ENCODE peak calls at places on chromosomes 11 and 22, in six cellular contexts. One of them, this sample, is unnamed.
A peak's percentile ranks its signal among the peaks of the same experiment; 100 is the strongest.

GRCh38 chr11:135037828-135038227 is 625.8 kb upstream of the B3GAT1 start:
- DNase-seq in ovary: no peak
- DNase-seq in GM23338: no peak
- DNase-seq in CD8-positive, alpha-beta T cell: no peak
- DNase-seq in astrocyte of the spinal cord: no peak
- DNase-seq in cardiac fibroblast: no peak
- DNase-seq in this sample: no peak

GRCh38 chr11:71356904-71357303 is 91.3 kb downstream of the DHCR7 start:
- DNase-seq in GM23338: no peak
- DNase-seq in CD8-positive, alpha-beta T cell: no peak
- DNase-seq in cardiac fibroblast: no peak
- DNase-seq in astrocyte of the spinal cord: no peak
- DNase-seq in ovary: no peak
- DNase-seq in this sample: no peak

GRCh38 chr11:134819026-134819425 is 407.0 kb upstream of the B3GAT1 start:
- DNase-seq in cardiac fibroblast: no peak
- DNase-seq in astrocyte of the spinal cord: no peak
- DNase-seq in CD8-positive, alpha-beta T cell: no peak
- DNase-seq in ovary: no peak
- DNase-seq in GM23338: peak; percentile 67
- DNase-seq in this sample: no peak

GRCh38 chr22:28008649-28009048 is 89.6 kb upstream of the PITPNB start:
- DNase-seq in ovary: no peak
- DNase-seq in CD8-positive, alpha-beta T cell: no peak
- DNase-seq in GM23338: no peak
- DNase-seq in astrocyte of the spinal cord: no peak
- DNase-seq in cardiac fibroblast: no peak
- DNase-seq in this sample: no peak

GRCh38 chr11:12455938-12456337 is 78.6 kb downstream of the PARVA start:
- DNase-seq in CD8-positive, alpha-beta T cell: no peak
- DNase-seq in GM23338: no peak
- DNase-seq in ovary: no peak
- DNase-seq in astrocyte of the spinal cord: peak; percentile 50
- DNase-seq in cardiac fibroblast: peak; percentile 75
- DNase-seq in this sample: peak; percentile 66

GRCh38 chr11:36817336-36817965 is 219.4 kb upstream of the RAG2 start:
- DNase-seq in CD8-positive, alpha-beta T cell: no peak
- DNase-seq in GM23338: no peak
- DNase-seq in astrocyte of the spinal cord: no peak
- DNase-seq in ovary: no peak
- DNase-seq in cardiac fibroblast: peak; percentile 6
- DNase-seq in this sample: peak; percentile 4

GRCh38 chr11:47412152-47412746 is 3.9 kb downstream of the SLC39A13 start:
- DNase-seq in cardiac fibroblast: peak; percentile 57
- DNase-seq in ovary: no peak
- DNase-seq in CD8-positive, alpha-beta T cell: no peak
- DNase-seq in astrocyte of the spinal cord: no peak
- DNase-seq in GM23338: peak; percentile 85
- DNase-seq in this sample: peak; percentile 39

GRCh38 chr11:110838808-110839207 is 126.6 kb upstream of the ARHGAP20 start:
- DNase-seq in ovary: no peak
- DNase-seq in CD8-positive, alpha-beta T cell: no peak
- DNase-seq in cardiac fibroblast: no peak
- DNase-seq in GM23338: no peak
- DNase-seq in astrocyte of the spinal cord: no peak
- DNase-seq in this sample: no peak

GRCh38 chr11:75524576-75525432 is 937 bp downstream of the GDPD5 start:
- DNase-seq in CD8-positive, alpha-beta T cell: no peak
- DNase-seq in astrocyte of the spinal cord: no peak
- DNase-seq in GM23338: peak; percentile 46
- DNase-seq in cardiac fibroblast: peak; percentile 18
- DNase-seq in ovary: peak; percentile 30
- DNase-seq in this sample: peak; percentile 35

GRCh38 chr11:61160487-61161189 is 588 bp downstream of the VPS37C start:
- DNase-seq in ovary: no peak
- DNase-seq in GM23338: no peak
- DNase-seq in CD8-positive, alpha-beta T cell: no peak
- DNase-seq in astrocyte of the spinal cord: no peak
- DNase-seq in cardiac fibroblast: peak; percentile 21
- DNase-seq in this sample: no peak

GRCh38 chr11:69995697-69996096 is 82.4 kb upstream of the ANO1 start:
- DNase-seq in GM23338: no peak
- DNase-seq in cardiac fibroblast: no peak
- DNase-seq in astrocyte of the spinal cord: no peak
- DNase-seq in CD8-positive, alpha-beta T cell: no peak
- DNase-seq in ovary: no peak
- DNase-seq in this sample: no peak

GRCh38 chr11:40867991-40868685 is 591.3 kb downstream of the LRRC4C start:
- DNase-seq in cardiac fibroblast: no peak
- DNase-seq in astrocyte of the spinal cord: no peak
- DNase-seq in GM23338: no peak
- DNase-seq in CD8-positive, alpha-beta T cell: no peak
- DNase-seq in ovary: no peak
- DNase-seq in this sample: no peak

GRCh38 chr11:61919113-61919840 is 1.9 kb upstream of the RAB3IL1 start:
- DNase-seq in GM23338: no peak
- DNase-seq in ovary: no peak
- DNase-seq in CD8-positive, alpha-beta T cell: no peak
- DNase-seq in cardiac fibroblast: no peak
- DNase-seq in astrocyte of the spinal cord: no peak
- DNase-seq in this sample: no peak

GRCh38 chr22:20066617-20067383 is 13.2 kb upstream of the DGCR8 start:
- DNase-seq in CD8-positive, alpha-beta T cell: no peak
- DNase-seq in ovary: no peak
- DNase-seq in cardiac fibroblast: no peak
- DNase-seq in astrocyte of the spinal cord: no peak
- DNase-seq in GM23338: no peak
- DNase-seq in this sample: no peak

GRCh38 chr22:39731881-39732555 is 161.5 kb downstream of the CACNA1I start:
- DNase-seq in CD8-positive, alpha-beta T cell: no peak
- DNase-seq in cardiac fibroblast: no peak
- DNase-seq in ovary: no peak
- DNase-seq in astrocyte of the spinal cord: no peak
- DNase-seq in GM23338: peak; percentile 35
- DNase-seq in this sample: no peak

GRCh38 chr11:69060806-69061712 is 12.3 kb downstream of the TPCN2 start:
- DNase-seq in ovary: no peak
- DNase-seq in GM23338: no peak
- DNase-seq in CD8-positive, alpha-beta T cell: no peak
- DNase-seq in astrocyte of the spinal cord: no peak
- DNase-seq in cardiac fibroblast: no peak
- DNase-seq in this sample: no peak

GRCh38 chr22:45671783-45672563 is at the start of gene ATXN10:
- DNase-seq in GM23338: no peak
- DNase-seq in ovary: peak; percentile 70
- DNase-seq in astrocyte of the spinal cord: peak; percentile 76
- DNase-seq in CD8-positive, alpha-beta T cell: peak; percentile 41
- DNase-seq in cardiac fibroblast: peak; percentile 70
- DNase-seq in this sample: peak; percentile 79

GRCh38 chr11:64553554-64554201 is 37.3 kb upstream of the SLC22A12 start:
- DNase-seq in astrocyte of the spinal cord: peak; percentile 42
- DNase-seq in cardiac fibroblast: peak; percentile 66
- DNase-seq in CD8-positive, alpha-beta T cell: peak; percentile 42
- DNase-seq in ovary: peak; percentile 67
- DNase-seq in GM23338: peak; percentile 86
- DNase-seq in this sample: peak; percentile 46

GRCh38 chr11:16926868-16927267 is 87.3 kb downstream of the PLEKHA7 start:
- DNase-seq in CD8-positive, alpha-beta T cell: no peak
- DNase-seq in GM23338: peak; percentile 56
- DNase-seq in cardiac fibroblast: no peak
- DNase-seq in astrocyte of the spinal cord: no peak
- DNase-seq in ovary: no peak
- DNase-seq in this sample: no peak

GRCh38 chr11:119835804-119836203 is 106.8 kb upstream of the NECTIN1 start:
- DNase-seq in ovary: no peak
- DNase-seq in GM23338: no peak
- DNase-seq in CD8-positive, alpha-beta T cell: no peak
- DNase-seq in astrocyte of the spinal cord: no peak
- DNase-seq in cardiac fibroblast: no peak
- DNase-seq in this sample: no peak

GRCh38 chr11:1854132-1854948 is 1.5 kb downstream of the LSP1 start:
- DNase-seq in CD8-positive, alpha-beta T cell: no peak
- DNase-seq in GM23338: no peak
- DNase-seq in ovary: no peak
- DNase-seq in cardiac fibroblast: no peak
- DNase-seq in astrocyte of the spinal cord: no peak
- DNase-seq in this sample: no peak

GRCh38 chr11:60767388-60767811 is 10.7 kb downstream of the MS4A15 start:
- DNase-seq in GM23338: peak; percentile 83
- DNase-seq in ovary: no peak
- DNase-seq in cardiac fibroblast: no peak
- DNase-seq in astrocyte of the spinal cord: no peak
- DNase-seq in CD8-positive, alpha-beta T cell: no peak
- DNase-seq in this sample: no peak

GRCh38 chr11:113014262-113014661 is 53.0 kb downstream of the NCAM1 start:
- DNase-seq in ovary: no peak
- DNase-seq in CD8-positive, alpha-beta T cell: no peak
- DNase-seq in astrocyte of the spinal cord: no peak
- DNase-seq in GM23338: no peak
- DNase-seq in cardiac fibroblast: no peak
- DNase-seq in this sample: peak; percentile 21

GRCh38 chr11:86802146-86802545 is 1.8 kb downstream of the PRSS23 start:
- DNase-seq in astrocyte of the spinal cord: no peak
- DNase-seq in cardiac fibroblast: peak; percentile 28
- DNase-seq in ovary: no peak
- DNase-seq in GM23338: no peak
- DNase-seq in CD8-positive, alpha-beta T cell: no peak
- DNase-seq in this sample: no peak

GRCh38 chr11:13076961-13077360 is 67.8 kb downstream of the RASSF10 start:
- DNase-seq in ovary: no peak
- DNase-seq in GM23338: no peak
- DNase-seq in astrocyte of the spinal cord: no peak
- DNase-seq in CD8-positive, alpha-beta T cell: no peak
- DNase-seq in cardiac fibroblast: no peak
- DNase-seq in this sample: no peak

GRCh38 chr11:35380603-35381002 is 38.8 kb downstream of the SLC1A2 start:
- DNase-seq in GM23338: no peak
- DNase-seq in CD8-positive, alpha-beta T cell: no peak
- DNase-seq in astrocyte of the spinal cord: no peak
- DNase-seq in ovary: no peak
- DNase-seq in cardiac fibroblast: peak; percentile 30
- DNase-seq in this sample: no peak

GRCh38 chr11:63804259-63804658 is 9.0 kb upstream of the SPINDOC start:
- DNase-seq in CD8-positive, alpha-beta T cell: no peak
- DNase-seq in astrocyte of the spinal cord: no peak
- DNase-seq in ovary: no peak
- DNase-seq in GM23338: no peak
- DNase-seq in cardiac fibroblast: no peak
- DNase-seq in this sample: no peak

GRCh38 chr11:76578655-76579046 is 91.9 kb downstream of the LRRC32 start:
- DNase-seq in ovary: no peak
- DNase-seq in astrocyte of the spinal cord: peak; percentile 43
- DNase-seq in CD8-positive, alpha-beta T cell: no peak
- DNase-seq in cardiac fibroblast: peak; percentile 72
- DNase-seq in GM23338: peak; percentile 39
- DNase-seq in this sample: no peak

GRCh38 chr11:97865424-97866012 is 1155.2 kb upstream of the CNTN5 start:
- DNase-seq in cardiac fibroblast: no peak
- DNase-seq in ovary: no peak
- DNase-seq in CD8-positive, alpha-beta T cell: no peak
- DNase-seq in GM23338: no peak
- DNase-seq in astrocyte of the spinal cord: no peak
- DNase-seq in this sample: no peak

GRCh38 chr22:30424471-30425326 is 869 bp upstream of the MTFP1 start:
- DNase-seq in GM23338: peak; percentile 48
- DNase-seq in astrocyte of the spinal cord: no peak
- DNase-seq in CD8-positive, alpha-beta T cell: no peak
- DNase-seq in cardiac fibroblast: peak; percentile 62
- DNase-seq in ovary: no peak
- DNase-seq in this sample: no peak
- TF ChIP-seq CTCF in GM23338: peak; percentile 15
- TF ChIP-seq CTCF in astrocyte of the spinal cord: no peak
- TF ChIP-seq CTCF in CD8-positive, alpha-beta T cell: no peak
- TF ChIP-seq CTCF in cardiac fibroblast: no peak
- TF ChIP-seq CTCF in ovary: no peak
- TF ChIP-seq CTCF in this sample: peak; percentile 27

DNA sequence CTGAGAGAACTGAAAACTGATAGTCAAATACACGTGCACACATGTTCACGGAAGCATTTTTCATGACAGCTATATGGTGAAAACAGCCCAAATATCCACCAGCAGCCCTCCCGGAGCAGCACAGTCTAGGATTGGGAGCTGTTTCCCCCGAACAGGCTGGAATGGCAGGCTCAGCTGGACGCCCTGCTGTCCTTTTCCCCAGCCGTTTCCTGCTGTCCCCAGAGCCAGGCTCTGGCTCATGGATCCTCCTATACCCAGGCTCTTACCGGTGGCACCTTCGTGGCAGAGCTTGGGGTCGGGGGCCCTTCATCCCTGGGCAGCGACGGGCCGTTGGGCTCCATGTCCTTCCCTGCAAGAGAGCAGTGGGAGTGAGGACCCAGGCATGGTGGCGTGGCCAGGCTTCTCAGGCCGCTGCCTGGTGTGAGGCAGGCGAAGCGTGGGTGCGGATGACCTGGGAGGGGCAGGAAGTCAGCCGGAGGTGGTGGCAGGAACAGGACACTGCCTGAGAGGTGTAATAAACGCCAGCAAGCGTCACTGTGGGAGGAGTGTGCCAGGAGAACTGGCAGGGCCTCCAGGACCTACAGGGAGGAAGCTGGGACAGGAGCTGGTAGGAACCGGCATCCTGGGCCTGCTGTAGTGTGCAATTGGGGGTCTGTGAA is 38.8 kb downstream of the OSBPL5 start:
- DNase-seq in GM23338: no peak
- DNase-seq in ovary: no peak
- DNase-seq in astrocyte of the spinal cord: no peak
- DNase-seq in CD8-positive, alpha-beta T cell: no peak
- DNase-seq in cardiac fibroblast: no peak
- DNase-seq in this sample: no peak
- H3K4me3 ChIP-seq in GM23338: no peak overlapping the region
- H3K4me3 ChIP-seq in ovary: no peak overlapping the region
- H3K4me3 ChIP-seq in astrocyte of the spinal cord: no peak overlapping the region
- H3K4me3 ChIP-seq in CD8-positive, alpha-beta T cell: no peak overlapping the region
- H3K4me3 ChIP-seq in cardiac fibroblast: no peak overlapping the region
- H3K4me3 ChIP-seq in this sample: no peak overlapping the region

GRCh38 chr11:81570669-81571068 is 1163.0 kb downstream of the FAM181B start:
- DNase-seq in astrocyte of the spinal cord: no peak
- DNase-seq in CD8-positive, alpha-beta T cell: no peak
- DNase-seq in GM23338: peak; percentile 51
- DNase-seq in ovary: no peak
- DNase-seq in cardiac fibroblast: no peak
- DNase-seq in this sample: no peak

GRCh38 chr11:81574301-81574700 is 1159.4 kb downstream of the FAM181B start:
- DNase-seq in ovary: no peak
- DNase-seq in CD8-positive, alpha-beta T cell: no peak
- DNase-seq in cardiac fibroblast: no peak
- DNase-seq in GM23338: no peak
- DNase-seq in astrocyte of the spinal cord: no peak
- DNase-seq in this sample: no peak

GRCh38 chr11:81573367-81573766 is 1160.3 kb downstream of the FAM181B start:
- DNase-seq in GM23338: no peak
- DNase-seq in ovary: no peak
- DNase-seq in astrocyte of the spinal cord: no peak
- DNase-seq in CD8-positive, alpha-beta T cell: no peak
- DNase-seq in cardiac fibroblast: no peak
- DNase-seq in this sample: no peak

GRCh38 chr11:81569999-81570398 is 1163.7 kb downstream of the FAM181B start:
- DNase-seq in CD8-positive, alpha-beta T cell: no peak
- DNase-seq in cardiac fibroblast: no peak
- DNase-seq in astrocyte of the spinal cord: no peak
- DNase-seq in ovary: no peak
- DNase-seq in GM23338: peak; percentile 14
- DNase-seq in this sample: no peak
- TF ChIP-seq CTCF in CD8-positive, alpha-beta T cell: no peak
- TF ChIP-seq CTCF in cardiac fibroblast: no peak
- TF ChIP-seq CTCF in astrocyte of the spinal cord: no peak
- TF ChIP-seq CTCF in ovary: no peak
- TF ChIP-seq CTCF in GM23338: peak; percentile 30
- TF ChIP-seq CTCF in this sample: no peak

GRCh38 chr11:114064216-114064615 is 4.7 kb downstream of the ZBTB16 start:
- DNase-seq in ovary: no peak
- DNase-seq in cardiac fibroblast: no peak
- DNase-seq in GM23338: no peak
- DNase-seq in astrocyte of the spinal cord: no peak
- DNase-seq in CD8-positive, alpha-beta T cell: no peak
- DNase-seq in this sample: no peak
- H3K4me3 ChIP-seq in ovary: peak overlapping the region; percentile 99
- H3K4me3 ChIP-seq in cardiac fibroblast: no peak overlapping the region
- H3K4me3 ChIP-seq in GM23338: no peak overlapping the region
- H3K4me3 ChIP-seq in astrocyte of the spinal cord: no peak overlapping the region
- H3K4me3 ChIP-seq in CD8-positive, alpha-beta T cell: no peak overlapping the region
- H3K4me3 ChIP-seq in this sample: no peak overlapping the region

This sample was measured in AG10803.